ENCODE peak calls at places on chromosomes 4 and X, in five cellular contexts. R is transverse colon, Y is prostate gland, P is NB4, W is foreskin fibroblast. G is an unnamed sample.

GRCh38 chrX:75211976-75212375 is 55.9 kb upstream of the ABCB7 start:
- DNase-seq in R (no peak), Y (no peak), P (no peak), W (no peak), G (no peak)

GRCh38 chrX:19017271-19017670 is 33.4 kb upstream of the PHKA2 start:
- DNase-seq in R (no peak), Y (no peak), P (peak; percentile 27), W (no peak), G (no peak)

GRCh38 chr4:3361896-3362295 is 69.1 kb downstream of the RGS12 start:
- DNase-seq in R (no peak), Y (no peak), P (peak; percentile 3), W (no peak), G (no peak)

GRCh38 chr4:72055566-72055965 is 23.8 kb downstream of the NPFFR2 start:
- DNase-seq in R (no peak), Y (no peak), P (no peak), W (no peak), G (no peak)

GRCh38 chr4:113049421-113050355 is at the start of gene ANK2:
- DNase-seq in R (no peak), Y (no peak), P (no peak), W (no peak), G (no peak)

GRCh38 chr4:6898763-6899162 is 10.9 kb upstream of the TBC1D14 start:
- DNase-seq in R (peak; percentile 8), Y (no peak), P (no peak), W (no peak), G (no peak)

GRCh38 chr4:111362891-111363290 is 740.0 kb upstream of the PITX2 start:
- DNase-seq in R (no peak), Y (no peak), P (no peak), W (peak; percentile 84), G (no peak)

GRCh38 chrX:46597774-46598173 is 24.2 kb downstream of the CHST7 start:
- DNase-seq in R (no peak), Y (no peak), P (no peak), W (no peak), G (no peak)

GRCh38 chr4:158859661-158860060 is 90.8 kb downstream of the FNIP2 start:
- DNase-seq in R (no peak), Y (no peak), P (no peak), W (no peak), G (no peak)

GRCh38 chrX:141214216-141214615 is 28.1 kb downstream of the SPANXC start:
- DNase-seq in R (no peak), Y (no peak), P (no peak), W (no peak), G (no peak)

GRCh38 chrX:148811236-148811635 is 310.8 kb downstream of the AFF2 start:
- DNase-seq in R (no peak), Y (no peak), P (no peak), W (no peak), G (no peak)

GRCh38 chrX:57156397-57157049 is 19.3 kb upstream of the SPIN2A start:
- DNase-seq in R (peak; percentile 53), Y (no peak), P (peak; percentile 38), W (no peak), G (peak; percentile 17)

GRCh38 chr4:184103755-184104367 is 113.8 kb downstream of the ENPP6 start:
- DNase-seq in R (no peak), Y (no peak), P (no peak), W (no peak), G (no peak)

GRCh38 chr4:87057835-87058234 is 123.0 kb downstream of the AFF1 start:
- DNase-seq in R (no peak), Y (no peak), P (no peak), W (no peak), G (no peak)

GRCh38 chr4:155742310-155743015 is 16.4 kb upstream of the GUCY1B1 start:
- DNase-seq in R (no peak), Y (no peak), P (no peak), W (no peak), G (no peak)

GRCh38 chrX:133838761-133839676 is 146.4 kb downstream of the GPC3 start:
- DNase-seq in R (peak; percentile 17), Y (no peak), P (peak; percentile 27), W (no peak), G (no peak)

GRCh38 chrX:136747003-136747986 is 33.4 kb downstream of the ARHGEF6 start:
- DNase-seq in R (no peak), Y (no peak), P (peak; percentile 63), W (no peak), G (no peak)

GRCh38 chrX:56800801-56801200 is 71.8 kb downstream of the NBDY start:
- DNase-seq in R (peak; percentile 6), Y (no peak), P (peak; percentile 6), W (no peak), G (no peak)

GRCh38 chrX:65757943-65758342 is 90.5 kb downstream of the MSN start:
- DNase-seq in R (no peak), Y (no peak), P (no peak), W (no peak), G (no peak)

GRCh38 chr4:88791274-88791673 is 93.6 kb upstream of the NAP1L5 start:
- DNase-seq in R (no peak), Y (no peak), P (peak; percentile 28), W (no peak), G (no peak)

GRCh38 chr4:118770741-118771187 is 65.2 kb downstream of the SEC24D start:
- DNase-seq in R (no peak), Y (no peak), P (no peak), W (no peak), G (no peak)

GRCh38 chr4:80265571-80266266 is 745 bp upstream of the FGF5 start:
- DNase-seq in R (no peak), Y (no peak), P (peak; percentile 28), W (peak; percentile 86), G (no peak)

GRCh38 chr4:2442175-2442993 is 23.6 kb downstream of the CFAP99 start:
- DNase-seq in R (no peak), Y (no peak), P (no peak), W (no peak), G (no peak)

GRCh38 chrX:1443496-1444075 is 9.1 kb downstream of the ASMTL start:
- DNase-seq in R (no peak), Y (no peak), P (no peak), W (no peak), G (no peak)

GRCh38 chrX:11589573-11590110 is 76.1 kb downstream of the ARHGAP6 start:
- DNase-seq in R (no peak), Y (no peak), P (no peak), W (no peak), G (no peak)

GRCh38 chr4:162274354-162274753 is 110.6 kb upstream of the FSTL5 start:
- DNase-seq in R (peak; percentile 26), Y (no peak), P (peak; percentile 9), W (no peak), G (peak; percentile 34)

GRCh38 chr4:44725861-44726820 is at the start of gene GNPDA2:
- DNase-seq in R (peak; percentile 90), Y (peak; percentile 84), P (peak; percentile 87), W (peak; percentile 85), G (peak; percentile 56)
- TF ChIP-seq CTCF in R (no peak), Y (peak; percentile 26), P (no peak), W (peak; percentile 5), G (peak; percentile 55)

GRCh38 chr4:68406479-68406859 is 40.8 kb upstream of the TMPRSS11E start:
- DNase-seq in R (no peak), Y (no peak), P (no peak), W (no peak), G (no peak)
- H3K4me3 ChIP-seq in R (no peak overlapping the region), Y (no peak overlapping the region), P (no peak overlapping the region), W (no peak overlapping the region), G (no peak overlapping the region)

GRCh38 chrX:74015379-74016019 is 288.5 kb upstream of the ZCCHC13 start:
- DNase-seq in R (peak; percentile 63), Y (peak; percentile 11), P (peak; percentile 78), W (peak; percentile 39), G (peak; percentile 22)
- TF ChIP-seq CTCF in R (peak; percentile 86), Y (peak; percentile 64), P (peak; percentile 59), W (peak; percentile 56), G (peak; percentile 68)

GRCh38 chr4:54224960-54225670 is 4.0 kb upstream of the PDGFRA start:
- DNase-seq in R (no peak), Y (no peak), P (no peak), W (no peak), G (no peak)
- H3K4me3 ChIP-seq in R (peak overlapping the region; percentile 46), Y (no peak overlapping the region), P (no peak overlapping the region), W (peak overlapping the region; percentile 82), G (no peak overlapping the region)

GRCh38 chr4:167642250-167642649 is 408.0 kb upstream of the SPOCK3 start:
- DNase-seq in R (no peak), Y (no peak), P (no peak), W (no peak), G (no peak)
- TF ChIP-seq CTCF in R (no peak), Y (no peak), P (no peak), W (no peak), G (no peak)